ENCODE peak calls at places on chromosomes 3 and 15, in eight cellular contexts. W, J, V, Y, O, I, F and P are unnamed samples.

GRCh38 chr3:129536374-129536667 is 6.7 kb upstream of the H1-8 start:
- DNase-seq in W (no peak), J (no peak), V (peak), Y (no peak), O (no peak), I (no peak), F (no peak), P (no peak)

GRCh38 chr3:149080011-149080698 is 6.2 kb downstream of the HLTF start:
- DNase-seq in W (no peak), J (no peak), V (no peak), Y (no peak), O (no peak), I (no peak), F (no peak), P (no peak)

GRCh38 chr15:99442268-99442897 is 123.4 kb upstream of the MEF2A start:
- DNase-seq in W (peak), J (no peak), V (no peak), Y (peak), O (peak), I (peak), F (peak), P (peak)

GRCh38 chr15:36810656-36811449 is 231.4 kb downstream of the CDIN1 start:
- DNase-seq in W (no peak), J (no peak), V (no peak), Y (no peak), O (no peak), I (no peak), F (no peak), P (no peak)

GRCh38 chr15:67743558-67743957 is 81.8 kb upstream of the SKOR1 start:
- DNase-seq in W (no peak), J (no peak), V (no peak), Y (no peak), O (no peak), I (no peak), F (no peak), P (no peak)

GRCh38 chr15:73051811-73052678 is at the start of gene NEO1:
- DNase-seq in W (no peak), J (peak), V (peak), Y (peak), O (peak), I (peak), F (peak), P (peak)

GRCh38 chr3:73540969-73541740 is 83.6 kb downstream of the PDZRN3 start:
- DNase-seq in W (no peak), J (no peak), V (no peak), Y (no peak), O (no peak), I (no peak), F (no peak), P (no peak)

GRCh38 chr3:174229916-174230315 is 629.2 kb upstream of the NAALADL2 start:
- DNase-seq in W (no peak), J (no peak), V (no peak), Y (no peak), O (no peak), I (no peak), F (no peak), P (no peak)

GRCh38 chr15:66115568-66116206 is 137.9 kb downstream of the MEGF11 start:
- DNase-seq in W (no peak), J (no peak), V (peak), Y (no peak), O (no peak), I (no peak), F (no peak), P (no peak)

GRCh38 chr3:122661633-122662032 is 19.0 kb upstream of the PARP14 start:
- DNase-seq in W (no peak), J (no peak), V (no peak), Y (no peak), O (no peak), I (peak), F (no peak), P (no peak)

GRCh38 chr3:122665226-122665786 is 15.3 kb upstream of the PARP14 start:
- DNase-seq in W (no peak), J (no peak), V (no peak), Y (no peak), O (no peak), I (no peak), F (no peak), P (no peak)

GRCh38 chr3:122660575-122660974 is 20.1 kb upstream of the PARP14 start:
- DNase-seq in W (no peak), J (no peak), V (no peak), Y (no peak), O (no peak), I (no peak), F (no peak), P (no peak)
- TF ChIP-seq CTCF in W (no peak), J (no peak), V (no peak), Y (no peak), O (no peak), I (no peak), F (no peak), P (no peak)

GRCh38 chr3:146159037-146159436 is 1.9 kb downstream of the PLOD2 start:
- DNase-seq in W (no peak), J (no peak), V (no peak), Y (no peak), O (no peak), I (no peak), F (no peak), P (no peak)

GRCh38 chr3:146160964-146161724 is at the start of gene PLOD2:
- DNase-seq in W (peak), J (peak), V (peak), Y (peak), O (peak), I (peak), F (peak), P (peak)

GRCh38 chr3:146161725-146162047 is 702 bp upstream of the PLOD2 start:
- DNase-seq in W (no peak), J (no peak), V (no peak), Y (no peak), O (peak), I (no peak), F (no peak), P (no peak)

GRCh38 chr3:146159616-146160232 is 1.3 kb downstream of the PLOD2 start:
- DNase-seq in W (no peak), J (no peak), V (no peak), Y (no peak), O (no peak), I (no peak), F (no peak), P (no peak)

DNA sequence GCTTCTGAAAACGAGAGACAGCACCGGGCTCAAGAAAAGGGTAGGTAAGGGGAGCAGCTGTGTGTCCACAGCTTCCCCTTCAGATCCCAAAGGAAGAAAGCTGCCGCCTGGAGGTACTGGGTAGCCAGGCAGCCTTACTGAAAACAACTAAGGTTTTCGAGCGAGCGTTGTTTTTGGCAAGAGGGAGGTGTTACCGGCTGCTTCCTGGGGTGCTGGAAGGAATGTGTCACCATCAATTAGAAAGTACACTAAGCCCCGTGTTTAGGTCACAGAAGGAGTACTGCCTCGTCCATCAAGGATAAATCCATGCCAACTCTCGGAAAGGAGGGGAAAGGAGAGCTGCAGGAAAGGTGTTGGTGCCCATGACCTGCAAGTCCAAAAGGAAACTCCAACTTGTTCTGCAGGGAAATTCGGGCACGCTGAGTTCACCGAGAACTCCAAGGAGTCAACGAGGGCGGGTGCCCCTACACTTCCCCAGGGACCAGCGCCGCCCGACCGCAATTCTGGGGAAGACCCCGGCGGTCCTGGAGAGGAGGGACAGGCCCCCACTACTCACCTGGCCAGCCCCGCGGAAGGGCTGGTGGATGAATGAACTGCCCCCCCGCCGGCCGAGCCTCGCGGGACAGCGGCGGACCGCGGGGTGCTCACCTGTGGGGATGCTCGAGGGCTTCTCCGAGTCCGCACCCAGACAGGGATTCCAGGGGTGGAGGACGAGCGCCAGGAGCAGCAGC is 586 bp downstream of the PLOD2 start:
- DNase-seq in W (peak), J (peak), V (peak), Y (peak), O (peak), I (peak), F (no peak), P (peak)
- TF ChIP-seq CTCF in W (peak), J (peak), V (peak), Y (no peak), O (peak), I (no peak), F (peak), P (peak)

GRCh38 chr3:15348246-15348645 is 15.9 kb upstream of the SH3BP5 start:
- DNase-seq in W (no peak), J (no peak), V (peak), Y (no peak), O (no peak), I (no peak), F (no peak), P (no peak)
- TF ChIP-seq CTCF in W (no peak), J (no peak), V (no peak), Y (no peak), O (no peak), I (no peak), F (no peak), P (no peak)

DNA sequence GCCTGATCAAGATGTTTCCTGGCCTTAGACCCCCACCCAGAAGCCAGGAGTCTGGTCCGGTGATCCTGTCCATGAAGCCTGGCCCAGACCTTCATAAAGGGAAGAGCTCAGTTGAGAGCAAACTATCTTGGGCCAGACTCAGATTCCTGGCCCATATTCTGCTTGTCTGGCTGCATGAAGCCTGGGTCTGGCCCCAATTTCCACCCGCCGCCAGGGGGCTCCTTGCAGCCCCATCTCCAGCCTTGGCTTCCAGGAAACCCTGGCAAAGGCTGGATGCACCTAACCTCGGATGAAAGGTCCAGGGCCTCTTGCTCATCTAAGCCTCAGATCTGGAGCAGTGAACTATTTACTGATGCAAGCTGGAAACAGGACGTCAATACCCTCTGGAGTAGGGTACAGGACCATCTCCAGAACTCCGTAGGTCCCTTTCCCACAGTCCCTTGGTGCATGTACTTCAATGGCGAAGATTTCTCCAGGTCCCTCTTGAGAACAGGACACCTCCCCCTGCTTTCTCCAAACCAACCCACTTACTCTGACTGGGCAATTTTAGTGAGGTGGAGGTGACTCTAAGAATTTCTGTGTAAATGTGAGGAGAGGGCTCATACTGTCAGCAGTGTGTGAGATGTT is 5.6 kb downstream of the FOXL2 start:
- DNase-seq in W (no peak), J (no peak), V (peak), Y (no peak), O (peak), I (no peak), F (no peak), P (no peak)
- TF ChIP-seq CTCF in W (peak), J (no peak), V (peak), Y (peak), O (peak), I (no peak), F (peak), P (peak)

DNA sequence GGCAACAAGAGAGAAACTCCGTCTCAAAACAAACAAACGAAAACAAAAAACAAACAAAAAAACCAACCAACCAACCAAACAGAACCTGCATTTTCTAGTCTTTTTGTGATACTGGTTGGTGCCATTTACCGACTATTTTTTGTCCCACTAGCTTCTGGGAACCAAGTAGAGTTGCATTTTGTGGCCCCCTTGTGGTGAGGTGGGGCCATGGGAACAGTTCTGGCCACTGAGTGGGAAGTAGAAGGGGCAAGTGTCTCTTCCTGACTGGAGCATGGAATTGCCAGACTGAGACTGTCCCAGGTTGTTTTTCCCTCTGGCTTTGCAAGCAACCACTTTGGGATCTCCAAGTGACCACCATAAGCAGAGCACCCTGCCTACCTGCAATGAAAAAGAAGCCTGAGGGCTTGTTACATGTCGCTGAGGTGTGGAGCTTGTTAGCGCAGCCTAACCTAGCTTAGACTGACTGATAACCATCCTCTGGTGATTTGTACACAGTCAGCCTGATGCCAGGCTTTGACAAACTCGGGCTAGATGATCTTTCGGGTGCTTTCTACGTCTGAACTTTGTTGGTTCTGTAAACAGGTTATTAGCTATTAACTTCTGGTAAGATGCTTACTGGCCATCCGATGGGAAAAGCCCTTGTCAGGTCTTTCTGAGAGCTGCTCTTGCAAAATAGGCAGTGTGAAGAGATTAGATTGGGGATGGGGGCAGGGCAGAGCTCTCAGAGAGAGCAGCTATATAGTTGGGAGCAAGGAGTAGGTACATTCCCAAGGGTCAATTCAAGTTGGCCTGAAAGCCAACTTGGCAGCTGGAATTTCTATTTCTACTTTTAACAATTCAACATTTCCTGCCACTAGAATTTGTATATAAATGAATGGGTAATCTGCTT is 172.2 kb downstream of the SSR3 start:
- DNase-seq in W (no peak), J (no peak), V (peak), Y (no peak), O (peak), I (no peak), F (no peak), P (no peak)
- TF ChIP-seq CTCF in W (peak), J (peak), V (peak), Y (peak), O (peak), I (no peak), F (peak), P (peak)

GRCh38 chr3:99981138-99981537 is 133.2 kb downstream of the FILIP1L start:
- DNase-seq in W (no peak), J (no peak), V (no peak), Y (no peak), O (no peak), I (no peak), F (no peak), P (no peak)
- TF ChIP-seq CTCF in W (no peak), J (no peak), V (no peak), Y (no peak), O (no peak), I (no peak), F (no peak), P (no peak)

DNA sequence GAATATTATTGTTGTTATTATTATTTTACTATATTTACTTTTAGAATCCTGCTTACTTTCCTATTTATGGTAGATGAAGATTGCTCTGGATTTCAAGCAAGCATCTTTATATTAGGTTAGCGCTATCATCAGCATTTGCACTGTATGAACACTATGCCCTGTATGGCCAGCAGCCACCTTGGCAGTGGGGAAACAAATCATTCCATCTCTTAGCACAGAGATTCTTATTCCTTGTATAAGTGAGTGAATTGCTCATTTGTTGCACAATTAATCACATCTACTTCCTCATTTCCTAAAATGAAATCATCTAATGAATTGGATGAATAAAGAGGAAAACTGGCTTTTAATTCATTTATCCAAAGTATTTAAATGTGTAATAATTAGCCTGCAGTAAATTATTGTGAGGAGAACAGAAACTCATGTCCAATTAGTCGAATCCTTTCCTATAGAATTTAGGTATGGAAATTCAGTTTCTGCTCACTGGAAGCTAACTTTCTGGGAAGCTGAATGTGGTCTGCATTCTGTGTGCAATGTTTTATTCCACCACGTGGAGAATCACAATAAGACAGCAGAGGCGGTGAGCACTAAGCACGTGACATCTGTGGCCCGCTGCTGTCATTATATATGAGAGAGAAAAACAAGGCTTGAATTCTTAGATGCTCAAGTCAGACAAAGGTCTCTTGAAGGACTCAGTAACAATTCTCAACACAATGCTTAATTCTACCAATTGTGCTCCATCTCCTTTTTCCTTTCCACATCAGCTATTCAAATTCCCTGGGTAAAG is 93.4 kb downstream of the PEX5L start:
- DNase-seq in W (no peak), J (no peak), V (no peak), Y (no peak), O (no peak), I (no peak), F (no peak), P (no peak)
- TF ChIP-seq CTCF in W (no peak), J (no peak), V (no peak), Y (no peak), O (no peak), I (no peak), F (no peak), P (no peak)

GRCh38 chr3:14423197-14423743 is 20.9 kb downstream of the SLC6A6 start:
- DNase-seq in W (no peak), J (no peak), V (no peak), Y (no peak), O (peak), I (no peak), F (no peak), P (no peak)

GRCh38 chr3:14425574-14426304 is 23.3 kb downstream of the SLC6A6 start:
- DNase-seq in W (no peak), J (no peak), V (no peak), Y (peak), O (peak), I (no peak), F (no peak), P (no peak)

GRCh38 chr3:14426305-14426620 is 23.9 kb downstream of the SLC6A6 start:
- DNase-seq in W (no peak), J (no peak), V (no peak), Y (no peak), O (no peak), I (no peak), F (no peak), P (no peak)

GRCh38 chr3:14423963-14424362 is 21.6 kb downstream of the SLC6A6 start:
- DNase-seq in W (no peak), J (no peak), V (no peak), Y (no peak), O (no peak), I (no peak), F (no peak), P (no peak)

GRCh38 chr3:14424711-14425573 is 22.5 kb downstream of the SLC6A6 start:
- DNase-seq in W (no peak), J (no peak), V (no peak), Y (no peak), O (peak), I (no peak), F (no peak), P (no peak)
- TF ChIP-seq CTCF in W (no peak), J (no peak), V (no peak), Y (no peak), O (no peak), I (no peak), F (no peak), P (no peak)

DNA sequence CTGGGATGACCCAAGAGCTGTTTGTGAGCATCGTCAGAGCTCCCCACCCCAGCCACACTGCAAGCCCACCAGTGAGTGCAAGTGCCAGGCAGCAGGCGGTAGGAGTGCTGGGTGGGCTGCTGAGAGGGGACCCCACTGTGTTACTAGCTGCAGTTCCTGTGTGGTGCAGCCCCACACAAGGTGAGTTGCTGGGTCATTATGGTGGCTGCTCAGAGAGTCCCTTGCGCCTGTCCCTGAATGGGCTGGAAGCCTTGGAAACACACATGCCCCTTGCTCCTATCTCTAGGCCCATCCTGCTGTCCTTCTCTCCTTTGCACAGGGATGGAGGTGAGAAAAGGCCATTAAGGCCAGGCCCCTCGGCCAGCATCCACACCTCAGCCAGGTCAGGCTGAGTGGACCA is 83.7 kb downstream of the SEC22A start:
- DNase-seq in W (no peak), J (no peak), V (no peak), Y (peak), O (no peak), I (peak), F (no peak), P (peak)
- TF ChIP-seq CTCF in W (no peak), J (no peak), V (no peak), Y (no peak), O (no peak), I (no peak), F (no peak), P (no peak)

DNA sequence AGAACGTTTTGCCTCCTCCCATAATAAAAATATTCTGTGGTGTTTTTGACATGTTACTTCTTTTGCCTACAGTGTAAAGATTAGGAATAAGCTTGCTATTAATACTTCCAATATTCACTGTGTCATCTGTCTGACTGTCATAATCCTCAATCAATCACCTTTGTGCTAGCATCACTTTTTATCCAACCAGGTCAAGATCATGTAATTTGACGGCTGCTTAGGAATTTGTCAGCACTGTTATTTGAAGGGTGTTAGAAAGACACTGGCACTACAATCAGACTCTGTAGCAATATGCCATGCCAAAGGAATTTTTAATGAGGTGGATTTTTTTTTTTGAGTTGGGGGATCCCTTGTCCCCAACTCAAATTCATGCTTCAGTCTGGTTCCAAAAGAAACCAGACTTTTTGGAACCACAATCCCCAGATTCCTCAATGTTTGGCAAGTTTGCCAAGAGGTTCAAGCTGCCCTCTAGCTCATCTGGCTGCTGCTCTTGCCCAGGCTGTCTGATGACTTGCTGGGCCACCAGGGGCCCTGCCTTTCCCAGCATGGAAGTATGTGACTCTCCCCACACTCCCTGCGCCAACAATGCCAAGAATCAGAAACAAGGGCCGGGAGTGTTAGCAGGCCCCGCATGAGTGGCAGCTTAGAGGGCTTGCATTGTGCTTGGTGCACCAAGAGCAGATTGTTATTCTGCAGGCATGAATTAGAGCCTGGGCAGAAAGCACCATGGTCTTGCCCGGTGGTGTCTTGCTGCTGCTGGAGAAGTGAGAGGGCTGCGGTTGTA is 58.6 kb upstream of the TSC22D2 start:
- DNase-seq in W (no peak), J (peak), V (no peak), Y (no peak), O (peak), I (no peak), F (no peak), P (no peak)
- TF ChIP-seq CTCF in W (no peak), J (no peak), V (no peak), Y (no peak), O (no peak), I (no peak), F (no peak), P (no peak)